ENCODE peak calls at places on chromosome 20, in six cellular contexts. V, L, E, Z, G and J are unnamed samples.

GRCh38 chr20:3710703-3711417 is 1.5 kb downstream of the SIGLEC1 start:
- DNase-seq in V (peak), L (peak), E (peak), Z (peak), G (no peak), J (peak)

GRCh38 chr20:44431502-44432234 is 44.0 kb upstream of the TTPAL start:
- DNase-seq in V (no peak), L (no peak), E (no peak), Z (no peak), G (no peak), J (no peak)

GRCh38 chr20:1440024-1440423 is 26.6 kb downstream of the NSFL1C start:
- DNase-seq in V (no peak), L (no peak), E (no peak), Z (peak), G (no peak), J (no peak)

GRCh38 chr20:52103469-52103910 is 88.1 kb downstream of the ZFP64 start:
- DNase-seq in V (no peak), L (peak), E (no peak), Z (peak), G (no peak), J (no peak)

GRCh38 chr20:13147971-13148370 is 73.1 kb upstream of the ISM1 start:
- DNase-seq in V (no peak), L (no peak), E (no peak), Z (no peak), G (no peak), J (no peak)

GRCh38 chr20:41436679-41437078 is 70.1 kb upstream of the EMILIN3 start:
- DNase-seq in V (no peak), L (no peak), E (no peak), Z (no peak), G (no peak), J (no peak)

GRCh38 chr20:432677-433299 is 24.7 kb downstream of the RBCK1 start:
- DNase-seq in V (no peak), L (peak), E (no peak), Z (no peak), G (no peak), J (no peak)

GRCh38 chr20:38129893-38130609 is 35.0 kb downstream of the TGM2 start:
- DNase-seq in V (no peak), L (no peak), E (no peak), Z (no peak), G (no peak), J (no peak)

GRCh38 chr20:22385602-22386299 is 198.6 kb downstream of the FOXA2 start:
- DNase-seq in V (no peak), L (no peak), E (no peak), Z (peak), G (no peak), J (no peak)

GRCh38 chr20:36791862-36792261 is 18.3 kb upstream of the DSN1 start:
- DNase-seq in V (no peak), L (no peak), E (no peak), Z (no peak), G (no peak), J (no peak)

GRCh38 chr20:10795286-10796026 is 121.7 kb upstream of the JAG1 start:
- DNase-seq in V (peak), L (no peak), E (no peak), Z (no peak), G (no peak), J (no peak)

GRCh38 chr20:10648651-10649050 is 25.1 kb downstream of the JAG1 start:
- DNase-seq in V (no peak), L (no peak), E (no peak), Z (no peak), G (no peak), J (no peak)

GRCh38 chr20:10047427-10047826 is 12.6 kb downstream of the ANKEF1 start:
- DNase-seq in V (no peak), L (no peak), E (no peak), Z (no peak), G (no peak), J (no peak)

GRCh38 chr20:61560361-61560853 is 308.3 kb downstream of the CDH4 start:
- DNase-seq in V (no peak), L (no peak), E (no peak), Z (peak), G (no peak), J (no peak)

GRCh38 chr20:40668449-40669228 is 20.4 kb downstream of the MAFB start:
- DNase-seq in V (no peak), L (no peak), E (no peak), Z (no peak), G (no peak), J (no peak)

GRCh38 chr20:63101781-63102719 is 95.3 kb upstream of the BHLHE23 start:
- DNase-seq in V (no peak), L (peak), E (no peak), Z (no peak), G (no peak), J (peak)

GRCh38 chr20:25525857-25526256 is 59.5 kb downstream of the NINL start:
- DNase-seq in V (no peak), L (no peak), E (no peak), Z (no peak), G (no peak), J (no peak)

GRCh38 chr20:63588641-63589041 is 14.6 kb upstream of the HELZ2 start:
- DNase-seq in V (no peak), L (no peak), E (no peak), Z (no peak), G (no peak), J (no peak)

GRCh38 chr20:41011551-41012067 is 17.0 kb upstream of the TOP1 start:
- DNase-seq in V (no peak), L (peak), E (no peak), Z (no peak), G (no peak), J (peak)

GRCh38 chr20:34222208-34222607 is 19.0 kb upstream of the ASIP start:
- DNase-seq in V (no peak), L (no peak), E (no peak), Z (no peak), G (no peak), J (no peak)

GRCh38 chr20:4661191-4661590 is 60.5 kb upstream of the PRND start:
- DNase-seq in V (no peak), L (no peak), E (no peak), Z (peak), G (no peak), J (no peak)